ENCODE peak calls at places on chromosomes 6 and 20, in four cellular contexts. L is DMS 273 treated with DMSO at 0.1 percent for 48 hours, P is renal cortical epithelial cell, R is GM10248. M is an unnamed sample.

GRCh38 chr6:91317247-91317646 is 730.4 kb upstream of the MAP3K7 start:
- DNase-seq in L (no peak), P (peak; percentile 66), R (no peak), M (peak; percentile 85)

GRCh38 chr6:36171573-36171972 is 25.0 kb upstream of the BRPF3 start:
- DNase-seq in L (no peak), P (no peak), R (peak; percentile 25), M (no peak)

GRCh38 chr6:3088853-3089445 is 20.7 kb downstream of the RIPK1 start:
- DNase-seq in L (no peak), P (no peak), R (no peak), M (no peak)

GRCh38 chr6:42409582-42409981 is 42.1 kb downstream of the TRERF1 start:
- DNase-seq in L (no peak), P (no peak), R (no peak), M (no peak)

GRCh38 chr6:36997811-36998722 is 7.4 kb upstream of the FGD2 start:
- DNase-seq in L (no peak), P (peak; percentile 74), R (no peak), M (no peak)

GRCh38 chr20:63032861-63033634 is 26.3 kb upstream of the BHLHE23 start:
- DNase-seq in L (no peak), P (no peak), R (peak; percentile 66), M (peak; percentile 90)

GRCh38 chr6:11918739-11919605 is 93.1 kb upstream of the HIVEP1 start:
- DNase-seq in L (no peak), P (peak; percentile 83), R (no peak), M (no peak)

GRCh38 chr20:8144282-8145245 is 12.5 kb downstream of the PLCB1 start:
- DNase-seq in L (no peak), P (peak; percentile 67), R (no peak), M (no peak)

GRCh38 chr20:56215115-56215514 is 33.4 kb upstream of the MC3R start:
- DNase-seq in L (no peak), P (no peak), R (no peak), M (no peak)

GRCh38 chr6:164039954-164040375 is 625.4 kb downstream of the QKI start:
- DNase-seq in L (no peak), P (peak; percentile 37), R (no peak), M (no peak)

GRCh38 chr20:39070484-39071231 is 108.5 kb downstream of the DHX35 start:
- DNase-seq in L (no peak), P (peak; percentile 26), R (no peak), M (no peak)

GRCh38 chr6:62371840-62372239 is 85.8 kb upstream of the KHDRBS2 start:
- DNase-seq in L (no peak), P (no peak), R (no peak), M (no peak)

GRCh38 chr6:33116881-33117711 is 41.3 kb downstream of the HLA-DPB1 start:
- DNase-seq in L (no peak), P (no peak), R (no peak), M (peak; percentile 87)

GRCh38 chr6:133623621-133624020 is 265.3 kb upstream of the TCF21 start:
- DNase-seq in L (no peak), P (no peak), R (no peak), M (no peak)

GRCh38 chr6:105755885-105756284 is 330.3 kb upstream of the PRDM1 start:
- DNase-seq in L (no peak), P (no peak), R (no peak), M (no peak)